ENCODE peak calls at places on chromosomes 7 and 10, in six cellular contexts. J is GM04503; L is T-cell; Y is stimulated activated naive CD8-positive, alpha-beta T cell treated with anti-CD3 and anti-CD28 coated beads, Interleukin-15, amount 100 ng/mL, for 72 hours; M is stimulated activated CD4-positive, alpha-beta T cell treated with anti-CD3 and anti-CD28 coated beads, Interleukin-15, amount 100 ng/mL, for 24 hours; S is NCI-H2029. G is an unnamed sample.
A peak's percentile ranks its signal among the peaks of the same experiment; 100 is the strongest.

GRCh38 chr10:44164256-44164956 is 220.5 kb downstream of the CXCL12 start:
- DNase-seq in J (no peak), L (no peak), Y (no peak), M (no peak), S (no peak), G (no peak)

GRCh38 chr7:27641576-27642230 is 21.0 kb downstream of the HIBADH start:
- DNase-seq in J (no peak), L (no peak), Y (no peak), M (no peak), S (no peak), G (no peak)

GRCh38 chr7:74656421-74656910 is 1.1 kb upstream of the GTF2I start:
- DNase-seq in J (no peak), L (no peak), Y (peak; percentile 43), M (peak; percentile 81), S (no peak), G (no peak)

GRCh38 chr7:144057954-144058353 is 9.2 kb downstream of the OR2A5 start:
- DNase-seq in J (no peak), L (no peak), Y (no peak), M (no peak), S (no peak), G (no peak)

GRCh38 chr7:31084226-31084625 is 32.1 kb downstream of the ADCYAP1R1 start:
- DNase-seq in J (no peak), L (no peak), Y (no peak), M (no peak), S (no peak), G (no peak)

GRCh38 chr10:22246680-22247391 is 29.0 kb upstream of the EBLN1 start:
- DNase-seq in J (no peak), L (no peak), Y (peak; percentile 68), M (peak; percentile 58), S (no peak), G (no peak)

GRCh38 chr10:97633921-97634320 is 621 bp upstream of the MORN4 start:
- DNase-seq in J (no peak), L (no peak), Y (peak; percentile 57), M (peak; percentile 34), S (peak; percentile 8), G (no peak)

GRCh38 chr7:134724606-134725005 is 54.8 kb upstream of the CALD1 start:
- DNase-seq in J (no peak), L (no peak), Y (no peak), M (peak; percentile 16), S (no peak), G (no peak)

GRCh38 chr7:10212664-10213063 is 761.0 kb upstream of the PHF14 start:
- DNase-seq in J (no peak), L (no peak), Y (no peak), M (no peak), S (no peak), G (no peak)

GRCh38 chr7:114923403-114923713 is 1.5 kb downstream of the MDFIC start:
- DNase-seq in J (no peak), L (no peak), Y (no peak), M (no peak), S (no peak), G (no peak)

GRCh38 chr10:114751856-114752255 is 69.7 kb upstream of the FHIP2A start:
- DNase-seq in J (no peak), L (no peak), Y (no peak), M (no peak), S (no peak), G (peak; percentile 28)

GRCh38 chr10:32379950-32380547 is 33.1 kb upstream of the EPC1 start:
- DNase-seq in J (no peak), L (no peak), Y (no peak), M (no peak), S (no peak), G (no peak)

GRCh38 chr7:4203786-4204185 is 478.3 kb upstream of the FOXK1 start:
- DNase-seq in J (no peak), L (no peak), Y (no peak), M (no peak), S (no peak), G (no peak)

GRCh38 chr7:138387755-138388475 is 72.1 kb upstream of the TRIM24 start:
- DNase-seq in J (no peak), L (no peak), Y (no peak), M (no peak), S (no peak), G (no peak)

GRCh38 chr7:135748770-135749169 is at the start of gene FAM180A:
- DNase-seq in J (peak; percentile 76), L (no peak), Y (no peak), M (no peak), S (no peak), G (peak; percentile 76)